ENCODE peak calls at places on chromosomes 5 and 9, in eight cellular contexts. O is SJSA1; V is ovary; Q is activated T-cell treated with anti-CD3 and anti-CD28 coated beads, Interleukin-2, amount 50 U/mL, for 72 hours; K is activated CD4-positive, alpha-beta T cell treated with anti-CD3 and anti-CD28 coated beads, Interleukin-2, amount 50 U/mL, for 4 hours; S is GM18507; J is KBM-7; L is stimulated activated CD4-positive, alpha-beta T cell treated with anti-CD3 and anti-CD28 coated beads, Interleukin-2, amount 100 ng/mL, for 48 hours. W is an unnamed sample.

GRCh38 chr5:172801184-172801671 is 30.2 kb upstream of the DUSP1 start:
- DNase-seq in O (peak), L (no peak), Q (no peak), K (no peak), J (no peak), V (no peak), S (no peak), W (no peak)

GRCh38 chr9:69470186-69470977 is 145.4 kb downstream of the ENTREP1 start:
- DNase-seq in V (no peak), Q (no peak), S (no peak), K (no peak), L (no peak), J (no peak), O (no peak), W (peak)

GRCh38 chr9:133122935-133123611 is 2.0 kb upstream of the RALGDS start:
- DNase-seq in S (no peak), Q (no peak), V (peak), K (no peak), L (no peak), J (no peak), O (no peak), W (no peak)

GRCh38 chr5:116652196-116652729 is 77.6 kb upstream of the SEMA6A start:
- DNase-seq in V (no peak), J (no peak), Q (no peak), L (no peak), O (peak), K (no peak), S (no peak), W (no peak)

GRCh38 chr5:85452322-85453025 is 1067.8 kb upstream of the EDIL3 start:
- DNase-seq in K (no peak), Q (no peak), S (no peak), O (no peak), J (no peak), L (no peak), V (no peak), W (no peak)

GRCh38 chr5:172450861-172451695 is 3.2 kb downstream of the SH3PXD2B start:
- DNase-seq in L (peak), S (no peak), Q (peak), O (no peak), V (no peak), J (peak), K (peak), W (no peak)

GRCh38 chr9:35733109-35733541 is 659 bp downstream of the CREB3 start:
- DNase-seq in K (no peak), L (no peak), S (no peak), J (peak), Q (peak), V (no peak), O (no peak), W (peak)

GRCh38 chr5:11655681-11656080 is 248.6 kb downstream of the CTNND2 start:
- DNase-seq in V (no peak), K (no peak), S (no peak), Q (no peak), L (no peak), O (no peak), J (no peak), W (no peak)

GRCh38 chr9:18359335-18359734 is 114.6 kb upstream of the ADAMTSL1 start:
- DNase-seq in K (no peak), L (no peak), V (no peak), S (no peak), O (no peak), J (no peak), Q (no peak), W (no peak)

GRCh38 chr9:74570879-74571512 is 73.9 kb downstream of the RORB start:
- DNase-seq in K (no peak), L (peak), S (peak), J (peak), O (no peak), Q (peak), V (no peak), W (no peak)

GRCh38 chr5:88727705-88728313 is 155.2 kb downstream of the MEF2C start:
- DNase-seq in O (no peak), V (no peak), L (no peak), K (no peak), S (no peak), J (peak), Q (no peak), W (no peak)

GRCh38 chr5:67038817-67039603 is 157.6 kb downstream of the CD180 start:
- DNase-seq in Q (no peak), K (no peak), L (no peak), J (no peak), O (no peak), V (no peak), S (no peak), W (no peak)